ENCODE peak calls at places on chromosomes 12 and 14, in seven cellular contexts. I, Q, R, Y, G, W and T are unnamed samples.

GRCh38 chr14:80705241-80705980 is 236.1 kb downstream of the CEP128 start:
- DNase-seq in R (peak; percentile 75), W (no peak), G (no peak), Q (no peak), I (no peak), Y (no peak), T (no peak)

GRCh38 chr12:96047621-96048211 is 12.3 kb upstream of the LTA4H start:
- DNase-seq in G (peak; percentile 59), W (peak; percentile 63), R (peak; percentile 99), I (no peak), Q (peak; percentile 37), Y (peak; percentile 65), T (peak; percentile 84)

GRCh38 chr12:109764776-109765492 is 51.3 kb downstream of the FAM222A start:
- DNase-seq in Y (no peak), G (no peak), Q (peak; percentile 5), R (no peak), W (no peak), I (no peak), T (no peak)

GRCh38 chr12:121827351-121828099 is 23.7 kb downstream of the SETD1B start:
- DNase-seq in Y (no peak), Q (no peak), W (no peak), R (no peak), I (no peak), G (no peak), T (no peak)

GRCh38 chr12:25623816-25624215 is 70.7 kb upstream of the LMNTD1 start:
- DNase-seq in Q (no peak), I (no peak), W (no peak), G (no peak), Y (no peak), R (peak; percentile 51), T (no peak)

GRCh38 chr12:53005215-53005985 is 856 bp upstream of the EIF4B start:
- DNase-seq in I (no peak), G (no peak), Y (no peak), Q (peak; percentile 32), W (peak; percentile 20), R (peak; percentile 21), T (peak; percentile 12)

GRCh38 chr12:1670244-1670814 is 20.5 kb upstream of the ADIPOR2 start:
- DNase-seq in W (no peak), I (no peak), G (no peak), Q (no peak), R (no peak), Y (no peak), T (no peak)

GRCh38 chr14:54606178-54606577 is 39.2 kb downstream of the SAMD4A start:
- DNase-seq in Y (no peak), W (peak; percentile 63), I (no peak), R (no peak), Q (no peak), G (peak; percentile 90), T (no peak)

GRCh38 chr14:31951638-31951964 is 125.5 kb upstream of the ARHGAP5 start:
- DNase-seq in W (no peak), Q (no peak), I (no peak), G (no peak), R (no peak), Y (no peak), T (no peak)

GRCh38 chr14:96125536-96125935 is 79.1 kb upstream of the BDKRB2 start:
- DNase-seq in Y (no peak), Q (no peak), I (no peak), G (peak; percentile 42), R (no peak), W (peak; percentile 69), T (peak; percentile 45)

GRCh38 chr14:72924332-72924731 is 1.9 kb upstream of the DCAF4 start:
- DNase-seq in R (no peak), Q (peak; percentile 30), Y (no peak), I (no peak), G (no peak), W (no peak), T (no peak)

GRCh38 chr12:182381-182883 is 31.5 kb downstream of the SLC6A12 start:
- DNase-seq in Q (no peak), W (peak; percentile 51), R (peak; percentile 84), G (peak; percentile 52), I (no peak), Y (peak; percentile 67), T (peak; percentile 80)

GRCh38 chr12:25553083-25553482 is at the start of gene LMNTD1:
- DNase-seq in Y (no peak), R (peak; percentile 16), W (peak; percentile 46), Q (no peak), G (peak; percentile 56), I (no peak), T (peak; percentile 85)

GRCh38 chr12:124677552-124678356 is 110.3 kb upstream of the NCOR2 start:
- DNase-seq in Y (no peak), Q (no peak), W (no peak), R (no peak), I (no peak), G (no peak), T (no peak)

GRCh38 chr12:131066207-131066885 is 112.6 kb downstream of the ADGRD1 start:
- DNase-seq in Y (no peak), R (no peak), G (no peak), W (no peak), I (no peak), Q (peak; percentile 17), T (no peak)

GRCh38 chr12:131065279-131065678 is 111.6 kb downstream of the ADGRD1 start:
- DNase-seq in W (no peak), I (no peak), G (no peak), R (no peak), Y (no peak), Q (peak; percentile 16), T (no peak)

GRCh38 chr12:131065801-131066200 is 112.1 kb downstream of the ADGRD1 start:
- DNase-seq in R (no peak), Y (no peak), W (no peak), Q (no peak), G (no peak), I (no peak), T (no peak)

GRCh38 chr12:131067993-131068942 is 114.6 kb downstream of the ADGRD1 start:
- DNase-seq in R (no peak), Y (no peak), Q (peak; percentile 15), I (no peak), G (no peak), W (no peak), T (no peak)

GRCh38 chr12:131066886-131067490 is 113.3 kb downstream of the ADGRD1 start:
- DNase-seq in Y (no peak), W (no peak), Q (peak; percentile 18), G (no peak), I (no peak), R (no peak), T (no peak)
- TF ChIP-seq CTCF in Y (no peak), W (no peak), Q (no peak), G (no peak), I (no peak), R (no peak), T (no peak)

GRCh38 chr12:47816646-47817271 is 2.9 kb downstream of the HDAC7 start:
- DNase-seq in R (no peak), W (no peak), Y (no peak), Q (no peak), G (no peak), I (no peak), T (no peak)
- H3K4me3 ChIP-seq in R (no peak overlapping the region), W (no peak overlapping the region), Y (no peak overlapping the region), Q (peak overlapping the region; percentile 62), G (peak overlapping the region; percentile 90), I (peak overlapping the region; percentile 78), T (peak overlapping the region; percentile 95)

GRCh38 chr12:68746572-68747180 is 700 bp downstream of the SLC35E3 start:
- DNase-seq in W (peak; percentile 79), R (peak; percentile 73), G (peak; percentile 71), I (peak; percentile 35), Y (peak; percentile 42), Q (peak; percentile 61), T (peak; percentile 79)
- TF ChIP-seq CTCF in W (no peak), R (no peak), G (no peak), I (no peak), Y (no peak), Q (no peak), T (no peak)

GRCh38 chr14:105484997-105485393 is 1.7 kb upstream of the CRIP1 start:
- DNase-seq in W (no peak), I (no peak), Q (no peak), Y (no peak), G (no peak), R (no peak), T (no peak)

GRCh38 chr14:105484069-105484996 is 2.4 kb upstream of the CRIP1 start:
- DNase-seq in R (no peak), W (peak; percentile 19), Q (peak; percentile 66), G (peak; percentile 76), Y (no peak), I (peak; percentile 77), T (peak; percentile 36)

GRCh38 chr14:105486974-105487448 is 325 bp downstream of the CRIP1 start:
- DNase-seq in Y (no peak), W (no peak), G (peak; percentile 40), I (peak; percentile 56), Q (peak; percentile 75), R (no peak), T (no peak)

GRCh38 chr14:105486333-105486973 is at the start of gene CRIP1:
- DNase-seq in Y (no peak), G (no peak), W (no peak), Q (no peak), R (no peak), I (peak; percentile 23), T (no peak)

GRCh38 chr14:105485720-105486332 is 860 bp upstream of the CRIP1 start:
- DNase-seq in G (no peak), Y (peak; percentile 65), W (peak; percentile 21), R (no peak), I (peak; percentile 50), Q (no peak), T (no peak)
- H3K4me3 ChIP-seq in G (no peak overlapping the region), Y (no peak overlapping the region), W (no peak overlapping the region), R (no peak overlapping the region), I (no peak overlapping the region), Q (peak overlapping the region; percentile 63), T (no peak overlapping the region)

GRCh38 chr14:74160763-74161162 is 76.0 kb downstream of the LIN52 start:
- DNase-seq in W (no peak), Y (no peak), G (no peak), R (no peak), I (no peak), Q (no peak), T (no peak)

GRCh38 chr14:74161526-74162158 is 76.9 kb downstream of the LIN52 start:
- DNase-seq in Q (no peak), R (no peak), G (no peak), Y (no peak), I (no peak), W (no peak), T (no peak)
- TF ChIP-seq CTCF in Q (no peak), R (no peak), G (no peak), Y (no peak), I (no peak), W (no peak), T (no peak)

DNA sequence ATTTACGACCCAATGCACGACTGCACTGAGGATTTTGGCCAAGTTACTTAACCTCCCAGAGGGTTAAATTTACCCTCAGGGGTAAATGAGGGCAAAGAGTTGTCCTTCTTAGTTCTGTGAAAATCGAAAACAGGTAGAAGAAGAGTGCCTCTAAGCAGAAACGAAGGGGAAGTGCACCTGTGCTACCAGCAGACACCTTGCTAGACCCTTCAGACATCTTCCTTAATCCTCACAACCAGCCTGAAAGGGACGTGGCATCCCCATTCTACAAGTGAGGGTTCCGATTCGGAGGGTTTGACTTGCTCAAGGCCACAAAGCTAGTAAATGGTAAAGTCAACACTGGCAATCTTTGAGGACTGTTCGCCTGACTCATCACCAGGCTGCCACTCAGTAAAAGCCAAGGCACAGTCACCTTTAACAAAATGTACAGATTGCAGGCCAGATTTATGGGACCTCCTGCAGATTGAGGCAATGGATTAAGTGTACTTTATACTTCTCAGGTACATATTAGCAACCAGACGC is 1.6 kb downstream of the GSG1 start:
- DNase-seq in I (peak; percentile 41), R (peak; percentile 69), Q (no peak), G (no peak), Y (peak; percentile 64), W (peak; percentile 32), T (peak; percentile 66)
- H3K4me3 ChIP-seq in I (peak overlapping the region; percentile 77), R (peak overlapping the region; percentile 48), Q (peak overlapping the region; percentile 63), G (peak overlapping the region; percentile 53), Y (peak overlapping the region; percentile 52), W (peak overlapping the region; percentile 29), T (no peak overlapping the region)